ENCODE peak calls at places on chromosomes 12 and 14, in four cellular contexts. P is bronchial epithelial cell, H is GM12865, C is GM13977. V is an unnamed sample.

GRCh38 chr12:47022296-47022695 is 57.1 kb upstream of the PCED1B start:
- DNase-seq in P (peak), H (no peak), C (no peak), V (no peak)

GRCh38 chr12:58794859-58795258 is 125.4 kb downstream of the LRIG3 start:
- DNase-seq in P (no peak), H (no peak), C (no peak), V (no peak)

GRCh38 chr12:22271036-22271435 is 63.5 kb downstream of the ST8SIA1 start:
- DNase-seq in P (peak), H (no peak), C (no peak), V (no peak)

GRCh38 chr14:33916663-33917565 is 34.0 kb downstream of the EGLN3 start:
- DNase-seq in P (peak), H (no peak), C (no peak), V (no peak)

GRCh38 chr12:104712477-104712876 is 245.6 kb downstream of the SLC41A2 start:
- DNase-seq in P (no peak), H (no peak), C (no peak), V (no peak)

GRCh38 chr12:47576256-47576655 is 129.6 kb downstream of the RPAP3 start:
- DNase-seq in P (no peak), H (no peak), C (no peak), V (no peak)

GRCh38 chr12:114288071-114288470 is 117.9 kb downstream of the TBX5 start:
- DNase-seq in P (no peak), H (no peak), C (no peak), V (no peak)

GRCh38 chr14:81062816-81063215 is 107.4 kb downstream of the TSHR start:
- DNase-seq in P (no peak), H (peak), C (no peak), V (no peak)

GRCh38 chr14:50605776-50606175 is 45.8 kb downstream of the ATL1 start:
- DNase-seq in P (no peak), H (no peak), C (no peak), V (no peak)

GRCh38 chr14:24903337-24903736 is 146.6 kb downstream of the STXBP6 start:
- DNase-seq in P (peak), H (no peak), C (no peak), V (no peak)

GRCh38 chr12:124188561-124189405 is 106.1 kb upstream of the RFLNA start:
- DNase-seq in P (peak), H (no peak), C (no peak), V (no peak)

GRCh38 chr12:111330800-111331752 is 37.8 kb downstream of the PHETA1 start:
- DNase-seq in P (peak), H (peak), C (no peak), V (peak)

GRCh38 chr14:37579250-37579649 is 15.8 kb downstream of the FOXA1 start:
- DNase-seq in P (peak), H (no peak), C (no peak), V (no peak)

DNA sequence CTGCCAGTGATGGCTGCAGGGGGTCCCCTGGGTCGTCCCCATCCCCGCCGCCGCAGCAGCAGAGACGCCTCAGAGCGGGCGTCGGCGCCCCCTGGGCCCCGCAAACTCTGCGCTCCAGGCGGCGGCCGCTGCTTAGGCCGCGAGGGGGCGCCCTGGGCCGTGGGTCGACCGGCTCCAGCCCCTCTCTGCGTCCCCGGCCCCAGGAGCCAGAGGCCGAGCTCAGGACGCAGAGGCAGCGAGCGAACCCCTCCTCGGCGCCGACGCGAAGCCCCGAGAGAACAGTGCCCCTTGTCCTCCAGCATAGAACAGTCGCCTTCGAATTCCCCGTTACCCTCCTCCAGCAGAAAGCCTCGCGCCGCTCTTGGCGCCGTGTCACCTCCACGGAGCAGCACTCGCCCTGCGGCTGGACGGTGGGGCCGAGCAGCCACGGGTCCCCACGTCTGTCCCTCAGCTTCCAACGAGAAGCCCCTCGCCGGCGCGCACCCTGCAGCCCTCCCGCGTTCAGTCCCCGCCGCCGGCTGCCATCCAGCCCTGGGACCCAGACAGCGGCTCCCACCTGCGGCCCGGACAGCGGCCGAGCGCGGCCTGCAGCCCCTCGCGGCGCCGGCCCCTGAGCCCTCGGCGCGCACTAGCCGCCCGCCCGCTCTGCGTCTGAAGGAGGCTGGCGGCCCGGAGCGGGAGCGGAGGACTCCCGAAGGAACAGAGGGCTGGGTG is 106.6 kb downstream of the PRICKLE1 start:
- DNase-seq in P (peak), H (peak), C (peak), V (peak)
- TF ChIP-seq CTCF in P (peak), H (peak), C (peak), V (peak)

DNA sequence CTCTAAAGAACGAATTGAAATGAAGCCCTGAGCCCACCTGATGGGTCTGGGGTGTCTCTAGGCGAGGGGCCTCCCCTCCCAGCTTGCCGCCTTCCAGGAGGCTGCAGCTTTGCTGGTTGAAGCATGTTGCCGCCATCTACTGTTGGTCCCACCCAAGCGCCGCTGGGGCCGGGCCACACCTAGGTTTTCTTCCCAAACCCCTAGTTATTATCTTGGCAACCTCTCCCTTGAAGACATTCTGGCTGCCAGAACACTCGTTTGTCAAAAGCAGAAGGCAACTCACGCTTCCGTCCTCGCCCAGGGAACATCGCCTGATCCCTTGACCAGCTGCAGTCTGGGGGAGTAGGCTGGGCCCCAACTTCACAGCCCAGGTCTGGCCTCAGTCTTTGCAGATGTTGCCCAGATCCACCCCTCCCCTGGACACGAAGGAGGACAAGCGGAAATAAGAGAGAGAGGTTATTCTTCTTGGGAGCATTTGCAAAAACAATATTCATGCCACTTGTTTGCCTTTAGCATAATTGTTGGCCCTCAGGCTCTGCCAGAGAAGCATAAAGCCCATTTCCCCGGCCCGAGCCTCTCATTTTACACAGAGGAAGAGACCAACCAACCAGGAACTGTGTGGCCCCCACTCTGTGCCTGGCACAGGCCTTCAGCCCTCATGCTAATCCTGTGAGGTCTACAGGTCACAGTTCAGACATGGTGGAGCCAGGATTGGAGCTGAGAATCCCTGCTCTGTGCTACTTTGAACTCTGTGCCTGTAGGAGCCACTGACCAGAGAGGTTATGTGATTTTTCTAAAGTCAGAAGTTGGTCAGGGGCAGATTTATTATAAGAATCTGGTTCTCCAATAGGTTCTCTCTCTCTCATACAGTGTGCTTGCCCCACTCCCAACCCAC is 6.7 kb downstream of the EMP1 start:
- DNase-seq in P (no peak), H (peak), C (peak), V (peak)
- TF ChIP-seq CTCF in P (peak), H (peak), C (peak), V (peak)

DNA sequence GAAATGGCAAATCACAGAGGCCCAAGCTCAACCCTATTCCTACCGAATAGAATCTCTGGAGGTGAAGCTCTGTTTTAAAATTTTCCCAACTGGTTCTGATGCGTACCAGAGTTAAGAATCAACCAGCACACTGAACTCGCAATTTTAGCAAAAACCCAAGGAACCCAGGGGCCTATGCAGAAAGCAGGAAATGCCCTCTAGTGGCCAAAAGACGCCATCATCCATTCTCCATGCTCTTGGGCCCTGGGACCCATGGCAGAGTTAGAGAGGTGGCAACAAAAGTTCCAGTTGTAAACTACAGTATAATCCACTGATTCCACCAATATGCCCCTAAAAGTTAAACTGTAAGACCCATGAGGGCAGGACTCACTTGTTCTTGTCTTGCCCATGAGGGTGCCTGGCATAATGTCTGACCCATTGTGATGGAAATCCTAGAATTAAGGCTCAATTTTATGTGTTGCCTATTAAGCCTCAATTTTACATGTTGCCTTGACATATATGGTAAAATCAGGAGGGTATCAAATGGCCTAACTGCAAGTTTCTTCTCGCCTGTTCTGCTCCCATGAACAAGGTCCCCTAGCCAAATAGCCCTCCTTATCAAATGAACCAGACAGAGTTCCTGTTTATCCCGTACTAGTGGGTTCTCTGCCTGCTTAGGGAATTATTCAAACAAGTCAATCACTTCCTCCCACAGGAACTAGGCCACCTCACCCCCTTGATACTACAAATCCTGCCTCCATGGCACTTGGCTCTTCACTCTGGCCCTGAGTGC is 137.5 kb upstream of the CPM start:
- DNase-seq in P (peak), H (peak), C (peak), V (peak)
- TF ChIP-seq CTCF in P (peak), H (peak), C (peak), V (peak)

GRCh38 chr14:23543403-23543802 is 8.2 kb downstream of the ZFHX2 start:
- DNase-seq in P (no peak), H (no peak), C (no peak), V (no peak)
- TF ChIP-seq CTCF in P (no peak), H (no peak), C (no peak), V (no peak)

GRCh38 chr14:100441271-100441947 is 118.3 kb downstream of the SLC25A47 start:
- DNase-seq in P (no peak), H (peak), C (no peak), V (no peak)
- TF ChIP-seq CTCF in P (no peak), H (no peak), C (no peak), V (no peak)

V was measured in GM13976.